ENCODE peak calls at places on chromosomes 3 and 15, in ten cellular contexts. Z is nephron progenitor cell; L is activated T-cell treated with anti-CD3 and anti-CD28 coated beads, Interleukin-2, amount 50 U/mL, for 72 hours; C is occipital lobe; R is T1000; E is adipocyte; H is activated CD8-positive, alpha-beta memory T cell treated with anti-CD3 and anti-CD28 coated beads for 48 hours; X is ELR; K is A549; F is brain microvascular endothelial cell. Y is an unnamed sample.

GRCh38 chr3:58341376-58341775 is 8.7 kb downstream of the PXK start:
- DNase-seq in K (no peak), R (no peak), C (no peak), X (peak; percentile 47), E (no peak), F (no peak), Z (no peak), L (no peak), H (no peak), Y (no peak)

GRCh38 chr3:149850787-149851582 is 38.0 kb downstream of the RNF13 start:
- DNase-seq in C (no peak), K (no peak), H (no peak), F (no peak), R (no peak), L (no peak), Z (no peak), X (no peak), E (no peak), Y (no peak)

GRCh38 chr3:139355502-139355901 is 11.7 kb downstream of the MRPS22 start:
- DNase-seq in L (no peak), X (no peak), Z (no peak), E (peak; percentile 36), H (no peak), C (no peak), K (no peak), F (no peak), R (no peak), Y (no peak)

GRCh38 chr15:75407083-75407482 is 38.7 kb upstream of the MAN2C1 start:
- DNase-seq in H (no peak), F (no peak), Z (no peak), E (no peak), X (no peak), L (no peak), R (no peak), K (no peak), C (no peak), Y (no peak)

GRCh38 chr15:57323806-57324589 is 52.3 kb upstream of the CGNL1 start:
- DNase-seq in X (peak; percentile 81), K (peak; percentile 98), R (peak; percentile 79), L (peak; percentile 5), C (no peak), F (peak; percentile 46), H (no peak), Z (no peak), E (no peak), Y (peak; percentile 30)

GRCh38 chr15:97189152-97189551 is 771.4 kb upstream of the ARRDC4 start:
- DNase-seq in R (no peak), X (peak; percentile 58), F (peak; percentile 3), H (no peak), K (no peak), Z (no peak), C (no peak), E (no peak), L (no peak), Y (no peak)

GRCh38 chr15:59349715-59350420 is 22.8 kb downstream of the MYO1E start:
- DNase-seq in K (peak; percentile 90), C (no peak), F (peak; percentile 91), L (peak; percentile 22), H (no peak), Z (no peak), X (peak; percentile 94), E (peak; percentile 76), R (peak; percentile 35), Y (peak; percentile 74)

GRCh38 chr3:197189633-197190032 is 108.8 kb downstream of the DLG1 start:
- DNase-seq in E (no peak), H (no peak), R (no peak), X (peak; percentile 26), Z (no peak), K (no peak), F (no peak), L (no peak), C (no peak), Y (no peak)

GRCh38 chr3:104368760-104369159 is 997.9 kb upstream of the ALCAM start:
- DNase-seq in Z (no peak), R (no peak), X (no peak), C (no peak), K (no peak), E (no peak), L (no peak), F (no peak), H (no peak), Y (no peak)

Y was measured in keratinocyte.